ENCODE peak calls at places on chromosomes 6 and 20, in four cellular contexts. C, Y, R and Z are unnamed samples.

GRCh38 chr20:37898301-37899104 is 4.4 kb upstream of the VSTM2L start:
- DNase-seq in C (no peak), Y (no peak), R (no peak), Z (no peak)

GRCh38 chr20:3042621-3043020 is 801 bp upstream of the GNRH2 start:
- DNase-seq in C (peak; percentile 83), Y (no peak), R (peak; percentile 37), Z (no peak)

GRCh38 chr20:54067606-54068174 is 2.7 kb downstream of the BCAS1 start:
- DNase-seq in C (no peak), Y (peak; percentile 84), R (no peak), Z (no peak)

GRCh38 chr6:37874726-37875125 is 55.2 kb downstream of the ZFAND3 start:
- DNase-seq in C (no peak), Y (no peak), R (no peak), Z (no peak)

GRCh38 chr6:7216941-7217621 is 95.9 kb downstream of the SSR1 start:
- DNase-seq in C (no peak), Y (no peak), R (no peak), Z (no peak)

GRCh38 chr6:11065436-11066202 is 21.5 kb upstream of the ELOVL2 start:
- DNase-seq in C (no peak), Y (no peak), R (no peak), Z (no peak)

GRCh38 chr6:165988306-165988756 is 179.3 kb downstream of the TBXT start:
- DNase-seq in C (no peak), Y (no peak), R (no peak), Z (no peak)

GRCh38 chr6:79536615-79536968 is 638 bp downstream of the LCA5 start:
- DNase-seq in C (peak; percentile 58), Y (peak; percentile 53), R (peak; percentile 33), Z (peak; percentile 70)

GRCh38 chr20:10647471-10647870 is 26.3 kb downstream of the JAG1 start:
- DNase-seq in C (no peak), Y (no peak), R (peak; percentile 60), Z (peak; percentile 69)

GRCh38 chr6:167825759-167826229 is 917 bp upstream of the AFDN start:
- DNase-seq in C (peak; percentile 48), Y (peak; percentile 89), R (no peak), Z (no peak)

GRCh38 chr6:119463081-119463626 is 113.6 kb upstream of the MAN1A1 start:
- DNase-seq in C (no peak), Y (no peak), R (no peak), Z (no peak)

GRCh38 chr6:105780146-105780860 is 305.8 kb upstream of the PRDM1 start:
- DNase-seq in C (no peak), Y (no peak), R (no peak), Z (no peak)

GRCh38 chr6:150099953-150100352 is 31.0 kb upstream of the ULBP3 start:
- DNase-seq in C (no peak), Y (no peak), R (no peak), Z (peak; percentile 8)

GRCh38 chr6:43865947-43866346 is 95.9 kb downstream of the VEGFA start:
- DNase-seq in C (no peak), Y (no peak), R (no peak), Z (no peak)

GRCh38 chr20:676315-676937 is 824 bp upstream of the SCRT2 start:
- DNase-seq in C (no peak), Y (peak; percentile 49), R (no peak), Z (no peak)

GRCh38 chr20:45212831-45213230 is 6.0 kb downstream of the SEMG1 start:
- DNase-seq in C (no peak), Y (no peak), R (no peak), Z (no peak)

GRCh38 chr6:166738778-166739654 is 112.0 kb upstream of the RPS6KA2 start:
- DNase-seq in C (no peak), Y (no peak), R (no peak), Z (no peak)

GRCh38 chr20:59939052-59939878 is 840 bp downstream of the PPP1R3D start:
- DNase-seq in C (no peak), Y (peak; percentile 49), R (no peak), Z (no peak)

GRCh38 chr6:88869263-88870023 is 94.0 kb downstream of the RNGTT start:
- DNase-seq in C (no peak), Y (no peak), R (no peak), Z (no peak)

GRCh38 chr6:130853555-130854183 is 26.5 kb downstream of the SMLR1 start:
- DNase-seq in C (no peak), Y (no peak), R (no peak), Z (no peak)

GRCh38 chr6:23736577-23736976 is 389.4 kb upstream of the NRSN1 start:
- DNase-seq in C (no peak), Y (no peak), R (no peak), Z (no peak)

GRCh38 chr20:33999025-33999629 is 5.4 kb downstream of the RALY start:
- DNase-seq in C (no peak), Y (no peak), R (no peak), Z (no peak)

GRCh38 chr20:35000311-35000921 is 44.7 kb downstream of the MYH7B start:
- DNase-seq in C (no peak), Y (no peak), R (no peak), Z (no peak)

GRCh38 chr6:25922301-25922700 is 8.2 kb downstream of the SLC17A2 start:
- DNase-seq in C (no peak), Y (no peak), R (peak; percentile 35), Z (no peak)

GRCh38 chr20:44615169-44615791 is 32.9 kb downstream of the PKIG start:
- DNase-seq in C (peak; percentile 42), Y (no peak), R (no peak), Z (no peak)

DNA sequence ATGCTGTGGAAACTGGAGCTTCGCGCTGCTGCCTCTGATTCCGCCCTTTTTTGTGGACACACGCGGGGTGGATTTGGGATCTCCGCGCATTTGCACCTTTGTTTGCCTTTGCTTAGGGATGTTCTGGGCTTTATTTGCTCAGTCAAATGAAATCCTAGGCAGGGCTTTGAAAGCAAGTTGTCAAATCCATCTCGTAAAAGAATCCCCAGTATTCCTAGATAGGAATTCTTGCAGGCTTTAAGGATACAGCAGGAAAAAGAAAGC is 446 bp downstream of the CEP57L1 start:
- DNase-seq in C (no peak), Y (no peak), R (no peak), Z (no peak)
- H3K27ac ChIP-seq in C (peak overlapping the region; percentile 93), Y (peak overlapping the region; percentile 97), R (peak overlapping the region; percentile 96), Z (peak overlapping the region; percentile 88)

GRCh38 chr20:47855799-47856198 is 70.5 kb upstream of the SULF2 start:
- DNase-seq in C (no peak), Y (no peak), R (no peak), Z (no peak)
- H3K4me3 ChIP-seq in C (no peak overlapping the region), Y (no peak overlapping the region), R (no peak overlapping the region), Z (no peak overlapping the region)

DNA sequence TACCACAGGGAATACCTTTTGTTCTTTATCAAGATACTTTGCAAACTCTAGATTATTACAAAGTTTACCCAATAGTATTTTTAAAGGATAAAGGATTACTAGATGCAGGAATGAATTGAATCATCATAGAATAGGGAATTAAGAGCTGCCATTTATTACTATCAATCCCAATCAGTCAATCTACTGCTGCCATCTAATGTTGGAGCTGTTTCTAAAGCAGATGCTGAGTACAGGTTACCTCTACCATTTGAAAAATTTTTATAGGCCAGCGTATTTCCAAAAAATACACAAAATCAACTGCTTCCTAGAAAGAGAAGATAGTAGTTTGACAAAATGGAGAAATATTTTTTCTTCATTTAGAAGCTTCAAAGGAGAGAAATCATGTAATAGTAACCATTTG is 520.4 kb downstream of the ADGRB3 start:
- DNase-seq in C (no peak), Y (no peak), R (no peak), Z (no peak)
- TF ChIP-seq CTCF in C (no peak), Y (no peak), R (no peak), Z (no peak)

DNA sequence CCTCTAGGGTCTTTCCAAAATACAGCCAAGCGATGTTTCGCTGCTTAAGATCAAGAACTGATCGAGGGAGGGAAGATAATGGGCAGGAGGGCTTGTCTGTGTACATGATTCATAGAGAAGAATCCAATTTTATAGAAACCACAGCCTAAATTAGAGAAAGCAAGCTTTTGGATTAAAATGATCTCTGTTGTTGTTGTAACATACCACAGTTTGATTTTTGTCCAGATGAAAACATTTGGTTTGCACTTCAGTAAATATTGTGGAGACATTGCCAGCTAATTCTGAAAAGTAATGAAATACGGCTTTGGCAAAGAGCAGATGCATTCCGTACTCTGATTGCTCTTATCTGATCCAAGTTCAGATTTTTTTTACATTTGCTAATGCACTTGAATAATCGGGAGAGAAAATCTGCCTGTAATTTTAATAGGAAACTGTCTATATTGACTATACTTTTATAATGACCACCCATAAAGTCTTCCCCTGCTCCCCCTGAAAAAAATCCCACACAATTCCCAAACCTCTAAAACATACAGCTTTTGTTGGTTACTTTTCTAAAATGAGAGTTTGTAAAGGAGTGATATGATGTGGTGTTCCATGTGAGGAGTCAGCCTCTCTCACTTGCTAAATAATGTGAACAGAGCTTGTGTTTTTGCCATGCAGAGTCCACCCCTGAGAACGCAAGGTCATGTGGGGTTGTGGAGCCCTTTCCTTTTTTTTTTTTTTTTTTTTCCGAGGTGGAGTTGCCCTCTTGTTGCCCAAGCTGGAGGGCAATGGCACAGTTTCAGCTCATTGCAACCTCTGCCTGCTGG is 199.9 kb downstream of the DTNBP1 start:
- DNase-seq in C (no peak), Y (no peak), R (no peak), Z (no peak)
- H3K27ac ChIP-seq in C (no peak overlapping the region), Y (no peak overlapping the region), R (no peak overlapping the region), Z (no peak overlapping the region)

GRCh38 chr6:139475231-139475630 is 100.8 kb upstream of the CITED2 start:
- DNase-seq in C (no peak), Y (no peak), R (no peak), Z (no peak)

GRCh38 chr6:139474145-139475108 is 100.0 kb upstream of the CITED2 start:
- DNase-seq in C (peak; percentile 40), Y (no peak), R (peak; percentile 12), Z (no peak)

GRCh38 chr6:139472341-139473038 is 98.0 kb upstream of the CITED2 start:
- DNase-seq in C (no peak), Y (no peak), R (no peak), Z (no peak)

GRCh38 chr6:139473731-139474130 is 99.3 kb upstream of the CITED2 start:
- DNase-seq in C (no peak), Y (no peak), R (no peak), Z (no peak)

GRCh38 chr6:139473239-139473701 is 98.8 kb upstream of the CITED2 start:
- DNase-seq in C (peak; percentile 51), Y (no peak), R (peak; percentile 39), Z (no peak)
- H3K4me3 ChIP-seq in C (no peak overlapping the region), Y (no peak overlapping the region), R (no peak overlapping the region), Z (peak overlapping the region; percentile 26)

GRCh38 chr20:25987073-25987927 is 290.6 kb upstream of the ZNF337 start:
- DNase-seq in C (peak; percentile 58), Y (no peak), R (no peak), Z (no peak)
- TF ChIP-seq CTCF in C (peak; percentile 38), Y (peak; percentile 4), R (no peak), Z (no peak)

GRCh38 chr6:98146656-98147055 is 687.7 kb upstream of the POU3F2 start:
- DNase-seq in C (no peak), Y (no peak), R (no peak), Z (no peak)
- H3K27ac ChIP-seq in C (no peak overlapping the region), Y (no peak overlapping the region), R (no peak overlapping the region), Z (no peak overlapping the region)

GRCh38 chr20:36155629-36155971 is 1.1 kb downstream of the EPB41L1 start:
- DNase-seq in C (no peak), Y (no peak), R (no peak), Z (no peak)
- H3K4me3 ChIP-seq in C (no peak overlapping the region), Y (no peak overlapping the region), R (no peak overlapping the region), Z (peak overlapping the region; percentile 93)

GRCh38 chr20:50866036-50866685 is 65.1 kb downstream of the ADNP start:
- DNase-seq in C (no peak), Y (no peak), R (no peak), Z (no peak)
- TF ChIP-seq CTCF in C (no peak), Y (no peak), R (no peak), Z (no peak)